ENCODE peak calls at places on chromosome 13, in five cellular contexts. One of them, this sample, is unnamed.

GRCh38 chr13:101467415-101467814 is 14.9 kb downstream of the ITGBL1 start:
- DNase-seq in epithelial cell of proximal tubule: no peak
- DNase-seq in endothelial cell: no peak
- DNase-seq in skeletal muscle cell: no peak
- DNase-seq in fibroblast of mammary gland: no peak
- DNase-seq in this sample: no peak

GRCh38 chr13:95698047-95698749 is 21.3 kb downstream of the DNAJC3 start:
- DNase-seq in skeletal muscle cell: no peak
- DNase-seq in fibroblast of mammary gland: peak
- DNase-seq in epithelial cell of proximal tubule: no peak
- DNase-seq in endothelial cell: no peak
- DNase-seq in this sample: no peak

GRCh38 chr13:51768378-51768921 is 35.5 kb downstream of the DHRS12 start:
- DNase-seq in skeletal muscle cell: no peak
- DNase-seq in endothelial cell: no peak
- DNase-seq in epithelial cell of proximal tubule: no peak
- DNase-seq in fibroblast of mammary gland: no peak
- DNase-seq in this sample: no peak

GRCh38 chr13:102089177-102089576 is 312.7 kb downstream of the FGF14 start:
- DNase-seq in epithelial cell of proximal tubule: no peak
- DNase-seq in endothelial cell: no peak
- DNase-seq in fibroblast of mammary gland: peak
- DNase-seq in skeletal muscle cell: no peak
- DNase-seq in this sample: peak

GRCh38 chr13:99797716-99798115 is 173.9 kb downstream of the ZIC5 start:
- DNase-seq in epithelial cell of proximal tubule: no peak
- DNase-seq in skeletal muscle cell: no peak
- DNase-seq in fibroblast of mammary gland: no peak
- DNase-seq in endothelial cell: no peak
- DNase-seq in this sample: no peak

GRCh38 chr13:28532226-28533048 is 37.5 kb upstream of the FLT1 start:
- DNase-seq in endothelial cell: peak
- DNase-seq in fibroblast of mammary gland: no peak
- DNase-seq in epithelial cell of proximal tubule: no peak
- DNase-seq in skeletal muscle cell: no peak
- DNase-seq in this sample: no peak

GRCh38 chr13:75458696-75459422 is 23.1 kb downstream of the TBC1D4 start:
- DNase-seq in fibroblast of mammary gland: no peak
- DNase-seq in epithelial cell of proximal tubule: no peak
- DNase-seq in skeletal muscle cell: no peak
- DNase-seq in endothelial cell: peak
- DNase-seq in this sample: no peak

GRCh38 chr13:113598481-113598880 is 13.9 kb downstream of the TFDP1 start:
- DNase-seq in endothelial cell: no peak
- DNase-seq in fibroblast of mammary gland: no peak
- DNase-seq in skeletal muscle cell: no peak
- DNase-seq in epithelial cell of proximal tubule: no peak
- DNase-seq in this sample: no peak

GRCh38 chr13:28541966-28542365 is 47.0 kb upstream of the FLT1 start:
- DNase-seq in fibroblast of mammary gland: no peak
- DNase-seq in endothelial cell: no peak
- DNase-seq in skeletal muscle cell: no peak
- DNase-seq in epithelial cell of proximal tubule: no peak
- DNase-seq in this sample: no peak

GRCh38 chr13:113886561-113887112 is 22.8 kb upstream of the GAS6 start:
- DNase-seq in endothelial cell: no peak
- DNase-seq in epithelial cell of proximal tubule: no peak
- DNase-seq in skeletal muscle cell: no peak
- DNase-seq in fibroblast of mammary gland: no peak
- DNase-seq in this sample: no peak

GRCh38 chr13:32261567-32261966 is 53.6 kb downstream of the ZAR1L start:
- DNase-seq in epithelial cell of proximal tubule: no peak
- DNase-seq in skeletal muscle cell: peak
- DNase-seq in fibroblast of mammary gland: peak
- DNase-seq in endothelial cell: no peak
- DNase-seq in this sample: peak

GRCh38 chr13:49248433-49249002 is 793 bp downstream of the CDADC1 start:
- DNase-seq in endothelial cell: no peak
- DNase-seq in fibroblast of mammary gland: peak
- DNase-seq in epithelial cell of proximal tubule: no peak
- DNase-seq in skeletal muscle cell: no peak
- DNase-seq in this sample: peak

GRCh38 chr13:66528903-66529576 is 701.1 kb downstream of the PCDH9 start:
- DNase-seq in epithelial cell of proximal tubule: no peak
- DNase-seq in skeletal muscle cell: no peak
- DNase-seq in endothelial cell: no peak
- DNase-seq in fibroblast of mammary gland: no peak
- DNase-seq in this sample: no peak

GRCh38 chr13:113582841-113583631 is 1.5 kb upstream of the TFDP1 start:
- DNase-seq in fibroblast of mammary gland: peak
- DNase-seq in endothelial cell: no peak
- DNase-seq in epithelial cell of proximal tubule: no peak
- DNase-seq in skeletal muscle cell: no peak
- DNase-seq in this sample: no peak

GRCh38 chr13:100765021-100765420 is 90.4 kb upstream of the TMTC4 start:
- DNase-seq in fibroblast of mammary gland: no peak
- DNase-seq in skeletal muscle cell: no peak
- DNase-seq in epithelial cell of proximal tubule: no peak
- DNase-seq in endothelial cell: no peak
- DNase-seq in this sample: no peak

GRCh38 chr13:103703246-103703645 is 637.0 kb upstream of the SLC10A2 start:
- DNase-seq in epithelial cell of proximal tubule: no peak
- DNase-seq in fibroblast of mammary gland: no peak
- DNase-seq in endothelial cell: no peak
- DNase-seq in skeletal muscle cell: no peak
- DNase-seq in this sample: no peak

GRCh38 chr13:113633485-113633873 is 24.5 kb downstream of the ATP4B start:
- DNase-seq in epithelial cell of proximal tubule: no peak
- DNase-seq in fibroblast of mammary gland: no peak
- DNase-seq in skeletal muscle cell: no peak
- DNase-seq in endothelial cell: no peak
- DNase-seq in this sample: no peak

GRCh38 chr13:30810261-30810701 is 74.9 kb downstream of the ALOX5AP start:
- DNase-seq in skeletal muscle cell: no peak
- DNase-seq in epithelial cell of proximal tubule: no peak
- DNase-seq in endothelial cell: no peak
- DNase-seq in fibroblast of mammary gland: no peak
- DNase-seq in this sample: no peak

GRCh38 chr13:59750860-59751259 is 412.9 kb downstream of the DIAPH3 start:
- DNase-seq in epithelial cell of proximal tubule: peak
- DNase-seq in skeletal muscle cell: no peak
- DNase-seq in fibroblast of mammary gland: peak
- DNase-seq in endothelial cell: peak
- DNase-seq in this sample: peak

GRCh38 chr13:51733656-51734334 is 70.2 kb downstream of the DHRS12 start:
- DNase-seq in skeletal muscle cell: no peak
- DNase-seq in endothelial cell: no peak
- DNase-seq in fibroblast of mammary gland: no peak
- DNase-seq in epithelial cell of proximal tubule: no peak
- DNase-seq in this sample: no peak

GRCh38 chr13:90545070-90545840 is 802.2 kb upstream of the MIR17HG start:
- DNase-seq in endothelial cell: no peak
- DNase-seq in epithelial cell of proximal tubule: no peak
- DNase-seq in fibroblast of mammary gland: no peak
- DNase-seq in skeletal muscle cell: no peak
- DNase-seq in this sample: no peak

GRCh38 chr13:107753286-107753685 is 462.1 kb downstream of the LIG4 start:
- DNase-seq in endothelial cell: no peak
- DNase-seq in epithelial cell of proximal tubule: no peak
- DNase-seq in skeletal muscle cell: no peak
- DNase-seq in fibroblast of mammary gland: no peak
- DNase-seq in this sample: no peak

GRCh38 chr13:97344250-97345175 is 89.5 kb upstream of the RAP2A start:
- DNase-seq in fibroblast of mammary gland: peak
- DNase-seq in skeletal muscle cell: no peak
- DNase-seq in epithelial cell of proximal tubule: no peak
- DNase-seq in endothelial cell: peak
- DNase-seq in this sample: peak

GRCh38 chr13:98222081-98222554 is 45.0 kb upstream of the RNF113B start:
- DNase-seq in epithelial cell of proximal tubule: no peak
- DNase-seq in fibroblast of mammary gland: peak
- DNase-seq in skeletal muscle cell: no peak
- DNase-seq in endothelial cell: no peak
- DNase-seq in this sample: peak

GRCh38 chr13:91174886-91175501 is 172.5 kb upstream of the MIR17HG start:
- DNase-seq in epithelial cell of proximal tubule: no peak
- DNase-seq in fibroblast of mammary gland: no peak
- DNase-seq in skeletal muscle cell: no peak
- DNase-seq in endothelial cell: peak
- DNase-seq in this sample: no peak

GRCh38 chr13:38686635-38687245 is at the start of gene FREM2:
- DNase-seq in endothelial cell: peak
- DNase-seq in skeletal muscle cell: no peak
- DNase-seq in epithelial cell of proximal tubule: peak
- DNase-seq in fibroblast of mammary gland: no peak
- DNase-seq in this sample: no peak

GRCh38 chr13:112244061-112244460 is 132.1 kb upstream of the SPACA7 start:
- DNase-seq in endothelial cell: no peak
- DNase-seq in fibroblast of mammary gland: no peak
- DNase-seq in skeletal muscle cell: no peak
- DNase-seq in epithelial cell of proximal tubule: no peak
- DNase-seq in this sample: no peak

GRCh38 chr13:50276550-50276949 is 261.3 kb downstream of the KCNRG start:
- DNase-seq in epithelial cell of proximal tubule: no peak
- DNase-seq in fibroblast of mammary gland: no peak
- DNase-seq in endothelial cell: no peak
- DNase-seq in skeletal muscle cell: no peak
- DNase-seq in this sample: no peak

GRCh38 chr13:64675256-64675892 is 2554.8 kb downstream of the PCDH9 start:
- DNase-seq in fibroblast of mammary gland: peak
- DNase-seq in endothelial cell: no peak
- DNase-seq in epithelial cell of proximal tubule: no peak
- DNase-seq in skeletal muscle cell: peak
- DNase-seq in this sample: peak

This sample was measured in AG10803.